ENCODE peak calls at places on chromosomes 5 and 9, in five cellular contexts. D is A549, I is colonic mucosa, M is aorta, Z is neural progenitor cell. P is an unnamed sample.
A peak's percentile ranks its signal among the peaks of the same experiment; 100 is the strongest.

GRCh38 chr5:10246761-10247160 is 2.9 kb downstream of the ATPSCKMT start:
- DNase-seq in D (no peak), I (peak; percentile 49), M (no peak), Z (no peak), P (no peak)

GRCh38 chr9:105690742-105691141 is 3.6 kb upstream of the TMEM38B start:
- DNase-seq in D (peak; percentile 26), I (no peak), M (no peak), Z (no peak), P (no peak)

GRCh38 chr5:100691545-100691944 is 156.4 kb downstream of the FAM174A start:
- DNase-seq in D (no peak), I (no peak), M (no peak), Z (no peak), P (no peak)

GRCh38 chr5:32713396-32714381 is 2.6 kb downstream of the NPR3 start:
- DNase-seq in D (no peak), I (no peak), M (peak; percentile 83), Z (peak; percentile 74), P (peak; percentile 41)

GRCh38 chr5:133256276-133256675 is 204.5 kb downstream of the HSPA4 start:
- DNase-seq in D (no peak), I (peak; percentile 31), M (no peak), Z (no peak), P (no peak)

GRCh38 chr5:135398160-135398854 is 724 bp downstream of the MACROH2A1 start:
- DNase-seq in D (peak; percentile 16), I (peak; percentile 85), M (peak; percentile 77), Z (peak; percentile 80), P (no peak)

GRCh38 chr5:59758566-59758965 is 135.0 kb downstream of the PDE4D start:
- DNase-seq in D (no peak), I (no peak), M (no peak), Z (no peak), P (peak; percentile 64)

GRCh38 chr9:27990524-27990923 is 417.2 kb upstream of the C9orf72 start:
- DNase-seq in D (no peak), I (no peak), M (no peak), Z (no peak), P (no peak)

GRCh38 chr5:10724799-10725507 is 36.1 kb downstream of the DAP start:
- DNase-seq in D (peak; percentile 83), I (no peak), M (peak; percentile 80), Z (no peak), P (no peak)

GRCh38 chr9:133403766-133404439 is 13.9 kb downstream of the REXO4 start:
- DNase-seq in D (peak; percentile 73), I (peak; percentile 67), M (no peak), Z (peak; percentile 47), P (peak; percentile 53)

GRCh38 chr9:95461448-95462381 is 55.1 kb downstream of the PTCH1 start:
- DNase-seq in D (no peak), I (no peak), M (no peak), Z (no peak), P (no peak)

GRCh38 chr9:81536242-81537025 is 152.9 kb downstream of the TLE1 start:
- DNase-seq in D (no peak), I (no peak), M (no peak), Z (peak; percentile 71), P (no peak)

GRCh38 chr5:143002459-143003327 is 232.5 kb downstream of the ARHGAP26 start:
- DNase-seq in D (peak; percentile 57), I (no peak), M (no peak), Z (peak; percentile 30), P (no peak)

GRCh38 chr5:123819818-123820217 is 307.8 kb downstream of the CSNK1G3 start:
- DNase-seq in D (peak; percentile 85), I (no peak), M (no peak), Z (no peak), P (no peak)

GRCh38 chr5:35617435-35618296 is at the start of gene SPEF2:
- DNase-seq in D (peak; percentile 95), I (peak; percentile 84), M (peak; percentile 93), Z (peak; percentile 94), P (peak; percentile 40)

GRCh38 chr5:173953528-173954090 is 35.4 kb upstream of the C5orf47 start:
- DNase-seq in D (peak; percentile 37), I (no peak), M (no peak), Z (no peak), P (no peak)

GRCh38 chr9:127520941-127521918 is 69.9 kb downstream of the LRSAM1 start:
- DNase-seq in D (no peak), I (no peak), M (peak; percentile 75), Z (no peak), P (no peak)

GRCh38 chr9:123361086-123361730 is 5.2 kb downstream of the CRB2 start:
- DNase-seq in D (no peak), I (peak; percentile 54), M (no peak), Z (no peak), P (no peak)

GRCh38 chr9:109014267-109015025 is 1.1 kb upstream of the CTNNAL1 start:
- DNase-seq in D (peak; percentile 17), I (peak; percentile 22), M (no peak), Z (peak; percentile 25), P (no peak)

GRCh38 chr5:758698-759053 is 25.9 kb downstream of the ZDHHC11B start:
- DNase-seq in D (no peak), I (peak; percentile 27), M (peak; percentile 87), Z (no peak), P (no peak)

GRCh38 chr5:177169271-177169670 is 35.7 kb downstream of the NSD1 start:
- DNase-seq in D (no peak), I (no peak), M (no peak), Z (no peak), P (no peak)

GRCh38 chr5:65927497-65928340 is 1.3 kb downstream of the ERBIN start:
- DNase-seq in D (peak; percentile 54), I (peak; percentile 52), M (no peak), Z (peak; percentile 40), P (no peak)

GRCh38 chr5:155144956-155145355 is 131.4 kb downstream of the KIF4B start:
- DNase-seq in D (no peak), I (no peak), M (no peak), Z (no peak), P (no peak)

GRCh38 chr5:131355972-131356528 is 92.2 kb downstream of the CDC42SE2 start:
- DNase-seq in D (no peak), I (no peak), M (no peak), Z (no peak), P (no peak)

GRCh38 chr5:153866176-153866575 is 172.5 kb downstream of the FAM114A2 start:
- DNase-seq in D (no peak), I (no peak), M (no peak), Z (no peak), P (no peak)

GRCh38 chr5:35644543-35644942 is 26.9 kb downstream of the SPEF2 start:
- DNase-seq in D (peak; percentile 43), I (no peak), M (no peak), Z (peak; percentile 11), P (peak; percentile 6)

GRCh38 chr5:45578270-45578669 is 117.9 kb downstream of the HCN1 start:
- DNase-seq in D (peak; percentile 0), I (no peak), M (no peak), Z (no peak), P (no peak)

GRCh38 chr5:96668725-96669124 is 6.5 kb downstream of the CAST start:
- DNase-seq in D (no peak), I (peak; percentile 77), M (no peak), Z (no peak), P (no peak)

GRCh38 chr9:112369817-112370216 is 10.1 kb upstream of the HSDL2 start:
- DNase-seq in D (no peak), I (no peak), M (no peak), Z (no peak), P (no peak)

GRCh38 chr5:72228957-72229356 is 91.1 kb downstream of the MRPS27 start:
- DNase-seq in D (no peak), I (no peak), M (no peak), Z (no peak), P (no peak)

GRCh38 chr5:171863928-171864327 is 78.3 kb downstream of the SMIM23 start:
- DNase-seq in D (no peak), I (no peak), M (no peak), Z (no peak), P (no peak)

GRCh38 chr9:111163738-111164399 is 125.6 kb upstream of the LPAR1 start:
- DNase-seq in D (no peak), I (no peak), M (no peak), Z (no peak), P (no peak)
- H3K27ac ChIP-seq in D (no peak overlapping the region), I (no peak overlapping the region), M (no peak overlapping the region), Z (no peak overlapping the region), P (no peak overlapping the region)

GRCh38 chr9:115250646-115251045 is 132.7 kb upstream of the TNC start:
- DNase-seq in D (no peak), I (no peak), M (no peak), Z (no peak), P (peak; percentile 82)
- H3K27ac ChIP-seq in D (no peak overlapping the region), I (no peak overlapping the region), M (no peak overlapping the region), Z (no peak overlapping the region), P (peak overlapping the region; percentile 67)

DNA sequence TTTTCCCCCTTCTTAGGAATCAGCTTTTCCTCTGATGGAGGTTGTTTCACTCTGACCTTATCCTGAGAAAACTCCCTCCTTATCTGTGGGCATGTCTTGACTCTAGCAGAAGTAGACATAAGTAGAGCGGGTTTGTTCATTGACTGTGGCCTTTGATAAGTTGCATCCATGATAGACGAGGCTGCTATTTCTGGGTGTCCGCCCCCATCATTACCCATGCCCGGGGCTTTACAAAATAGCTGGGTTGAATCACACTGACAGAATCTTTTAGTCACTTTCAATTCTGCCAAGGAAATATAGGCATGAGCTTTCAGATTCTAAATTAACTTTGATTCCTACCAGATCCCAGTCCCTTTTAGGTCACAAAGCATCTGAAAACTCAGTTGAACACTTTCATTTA is 223.8 kb downstream of the SEC61B start:
- DNase-seq in D (no peak), I (no peak), M (peak; percentile 76), Z (no peak), P (no peak)
- H3K27ac ChIP-seq in D (no peak overlapping the region), I (no peak overlapping the region), M (no peak overlapping the region), Z (no peak overlapping the region), P (peak overlapping the region; percentile 33)

GRCh38 chr9:7145361-7146069 is 387.7 kb downstream of the KDM4C start:
- DNase-seq in D (no peak), I (no peak), M (no peak), Z (no peak), P (no peak)
- H3K27ac ChIP-seq in D (no peak overlapping the region), I (no peak overlapping the region), M (no peak overlapping the region), Z (no peak overlapping the region), P (no peak overlapping the region)

GRCh38 chr9:90308746-90309145 is 333.9 kb downstream of the DIRAS2 start:
- DNase-seq in D (no peak), I (peak; percentile 23), M (no peak), Z (no peak), P (no peak)

GRCh38 chr9:90311811-90312210 is 330.8 kb downstream of the DIRAS2 start:
- DNase-seq in D (no peak), I (no peak), M (no peak), Z (no peak), P (no peak)

GRCh38 chr9:90307177-90307833 is 335.3 kb downstream of the DIRAS2 start:
- DNase-seq in D (no peak), I (no peak), M (no peak), Z (peak; percentile 10), P (no peak)

GRCh38 chr9:90310523-90310879 is 332.1 kb downstream of the DIRAS2 start:
- DNase-seq in D (no peak), I (no peak), M (no peak), Z (no peak), P (no peak)

GRCh38 chr9:90309809-90310522 is 332.7 kb downstream of the DIRAS2 start:
- DNase-seq in D (no peak), I (no peak), M (no peak), Z (no peak), P (no peak)
- H3K27ac ChIP-seq in D (no peak overlapping the region), I (peak overlapping the region; percentile 34), M (no peak overlapping the region), Z (no peak overlapping the region), P (no peak overlapping the region)